ENCODE peak calls at places on chromosome 21, in nine cellular contexts. Z is A673; P is brain microvascular endothelial cell; K is fibroblast of lung; Y is CD8-positive, alpha-beta memory T cell; Q is stomach; R is heart left ventricle; X is aorta; H is mammary epithelial cell. F is an unnamed sample. For H3K36me3, the result is how much of the 10 kb centered on the place peaks cover.

GRCh38 chr21:26804895-26805609 is 40.2 kb downstream of the ADAMTS1 start:
- DNase-seq in R (no peak), K (peak), P (no peak), Z (no peak), Q (no peak), Y (no peak), H (no peak), X (no peak), F (no peak)

GRCh38 chr21:17118638-17119384 is 394.0 kb upstream of the CXADR start:
- DNase-seq in R (no peak), P (no peak), Z (no peak), X (no peak), H (no peak), Q (no peak), Y (no peak), K (no peak), F (peak)

GRCh38 chr21:21973806-21974205 is 975.6 kb downstream of the NCAM2 start:
- DNase-seq in K (peak), Q (no peak), R (no peak), Y (no peak), P (no peak), Z (no peak), H (no peak), X (no peak), F (no peak)

GRCh38 chr21:25191141-25191540 is 416.1 kb downstream of the MRPL39 start:
- DNase-seq in Q (no peak), R (no peak), H (no peak), Z (no peak), X (no peak), Y (no peak), P (no peak), K (no peak), F (no peak)

GRCh38 chr21:26877015-26877414 is 31.8 kb upstream of the ADAMTS1 start:
- DNase-seq in Z (no peak), R (no peak), H (no peak), Y (no peak), X (no peak), P (no peak), Q (no peak), K (no peak), F (no peak)

GRCh38 chr21:27359141-27359540 is 392.3 kb upstream of the ADAMTS5 start:
- DNase-seq in P (no peak), Q (no peak), H (no peak), Z (no peak), R (no peak), K (peak), X (no peak), Y (no peak), F (no peak)

GRCh38 chr21:38938343-38938742 is 132.6 kb downstream of the ETS2 start:
- DNase-seq in K (peak), Q (no peak), X (no peak), P (peak), H (no peak), R (no peak), Z (peak), Y (no peak), F (no peak)

GRCh38 chr21:25501996-25502665 is 105.2 kb downstream of the MRPL39 start:
- DNase-seq in Q (no peak), K (no peak), Y (no peak), Z (no peak), R (no peak), X (no peak), P (no peak), H (peak), F (no peak)

GRCh38 chr21:39630191-39630591 is 17.5 kb downstream of the B3GALT5 start:
- DNase-seq in R (no peak), Z (no peak), Y (no peak), P (peak), H (no peak), Q (no peak), X (no peak), K (peak), F (no peak)

GRCh38 chr21:31203371-31204054 is 140.5 kb downstream of the TIAM1 start:
- DNase-seq in Z (no peak), P (peak), R (no peak), K (peak), X (no peak), Y (no peak), H (peak), Q (no peak), F (no peak)

GRCh38 chr21:31293986-31294385 is 50.1 kb downstream of the TIAM1 start:
- DNase-seq in P (peak), X (no peak), K (peak), Q (no peak), H (peak), R (no peak), Z (peak), Y (no peak), F (no peak)

GRCh38 chr21:31326478-31327247 is 17.4 kb downstream of the TIAM1 start:
- DNase-seq in Q (no peak), P (no peak), H (no peak), Z (no peak), R (no peak), X (no peak), Y (no peak), K (no peak), F (no peak)

DNA sequence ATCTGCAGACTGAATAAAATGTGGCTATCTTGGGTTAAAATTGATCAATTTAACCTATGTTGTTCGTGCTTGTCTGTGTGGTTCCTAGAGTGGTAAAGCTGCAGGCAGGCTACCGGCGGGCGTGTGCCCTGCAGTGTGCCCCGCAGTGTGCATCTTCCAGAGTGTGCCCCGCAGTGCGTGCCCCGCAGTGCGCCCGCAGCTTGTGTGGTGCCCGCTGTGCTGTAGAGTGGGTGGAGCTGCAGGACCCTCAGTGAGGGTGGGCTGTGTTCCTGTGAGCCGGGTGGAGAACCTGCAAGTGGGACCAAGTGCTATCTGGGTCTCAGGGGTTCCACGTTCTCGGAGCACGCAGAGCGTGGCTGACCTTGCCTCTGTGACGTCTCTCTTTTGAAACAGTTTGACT is 10.7 kb downstream of the RRP1 start:
- DNase-seq in X (peak), R (peak), K (no peak), P (no peak), H (no peak), Q (no peak), Z (no peak), Y (no peak), F (no peak)
- H3K36me3 ChIP-seq in X (under half), R (half or more), K (under half), P (half or more), H (under half), Q (half or more), Z (half or more), Y (under half), F (under half)

DNA sequence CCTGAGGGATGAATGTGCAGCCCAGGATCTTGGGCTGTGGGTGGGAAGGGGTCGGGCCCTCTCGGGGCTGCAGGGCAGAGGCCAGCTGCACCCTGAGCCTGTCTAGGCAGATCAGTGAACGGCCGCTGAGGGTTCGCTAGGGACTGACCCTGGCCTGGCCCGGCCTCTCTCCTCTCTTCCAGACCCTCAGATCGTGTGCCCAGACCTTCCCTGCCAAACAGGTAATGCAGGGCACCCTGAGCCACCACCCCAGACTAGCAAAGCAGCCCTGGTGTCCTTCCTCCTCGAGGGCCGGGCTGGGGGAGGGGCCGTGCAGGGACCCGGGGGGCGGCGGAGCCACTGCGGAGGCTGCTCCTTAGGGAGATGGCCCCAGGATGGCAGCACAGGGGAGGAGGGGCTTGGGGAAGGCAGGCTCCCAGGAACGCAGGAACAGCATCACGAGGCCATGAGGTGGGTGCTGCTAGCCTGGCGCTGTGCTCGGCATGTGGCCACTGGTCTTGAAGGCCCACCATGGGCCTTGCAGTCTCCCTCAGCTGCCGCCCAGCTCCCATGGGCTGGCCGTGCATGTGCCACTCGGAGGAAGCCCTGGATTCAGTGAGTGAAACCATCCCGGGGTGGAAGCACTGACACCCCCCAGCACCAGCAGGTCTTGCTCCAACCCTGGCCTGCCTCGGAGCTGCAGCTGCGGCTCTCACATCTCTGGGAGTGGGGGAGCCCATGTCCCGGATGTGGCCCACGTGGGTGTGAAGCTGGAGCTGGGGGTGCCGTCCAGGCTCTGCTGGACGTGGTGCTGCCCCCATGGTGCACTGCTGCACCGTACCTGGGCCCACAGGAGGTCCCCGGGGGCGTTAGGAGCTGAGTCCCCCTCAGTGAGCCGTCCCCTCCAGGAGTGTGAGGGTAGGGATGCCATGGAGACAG is 28.7 kb downstream of the COL6A2 start:
- DNase-seq in Z (no peak), R (peak), Y (peak), K (no peak), X (peak), Q (no peak), H (no peak), P (no peak), F (peak)
- H3K36me3 ChIP-seq in Z (under half), R (under half), Y (under half), K (half or more), X (under half), Q (half or more), H (under half), P (half or more), F (under half)

DNA sequence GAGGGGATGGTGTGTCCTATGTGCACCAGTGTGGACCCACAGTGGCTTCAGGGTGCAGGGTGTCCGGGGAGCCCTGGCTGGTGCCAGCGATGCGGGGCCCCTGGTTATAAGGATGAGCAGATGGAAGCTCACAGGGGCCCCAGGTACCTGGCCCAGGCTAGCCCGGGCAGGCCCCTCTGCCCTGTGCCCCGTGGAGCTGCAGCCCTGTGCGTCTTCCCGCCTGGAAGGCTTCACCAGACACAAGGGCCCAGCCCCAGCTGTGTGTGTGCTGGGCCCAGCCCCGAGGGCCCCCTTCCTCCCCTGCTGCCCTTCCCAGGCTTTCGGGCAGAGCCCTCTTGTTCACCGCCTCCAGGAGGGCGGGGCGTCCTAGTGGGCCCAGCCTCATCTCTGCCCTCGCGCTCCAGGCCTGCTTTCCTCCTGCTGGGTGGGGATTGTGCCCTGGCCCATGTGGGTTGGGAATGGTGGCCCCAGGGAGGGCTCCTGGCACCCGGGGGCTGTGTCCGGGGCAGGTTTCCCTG is 15.9 kb downstream of the PFKL start:
- DNase-seq in P (no peak), X (no peak), H (no peak), Y (no peak), R (no peak), Z (no peak), K (no peak), Q (no peak), F (no peak)
- H3K36me3 ChIP-seq in P (under half), X (under half), H (under half), Y (under half), R (half or more), Z (under half), K (under half), Q (half or more), F (under half)

GRCh38 chr21:32753818-32754610 is 17.5 kb downstream of the PAXBP1 start:
- DNase-seq in H (peak), R (no peak), Q (no peak), X (no peak), P (no peak), K (no peak), Y (no peak), Z (no peak), F (no peak)
- H3K36me3 ChIP-seq in H (under half), R (half or more), Q (half or more), X (under half), P (under half), K (under half), Y (under half), Z (half or more), F (under half)

GRCh38 chr21:35573472-35574389 is 486.6 kb downstream of the SETD4 start:
- DNase-seq in X (no peak), R (no peak), H (no peak), Q (no peak), Y (no peak), P (no peak), K (peak), Z (no peak), F (peak)

GRCh38 chr21:35566874-35567273 is 493.5 kb downstream of the SETD4 start:
- DNase-seq in Q (no peak), Z (no peak), H (no peak), P (no peak), X (no peak), K (no peak), R (no peak), Y (no peak), F (no peak)

GRCh38 chr21:35575280-35575915 is 484.9 kb downstream of the SETD4 start:
- DNase-seq in P (peak), H (peak), R (no peak), Z (no peak), Y (no peak), K (peak), Q (no peak), X (no peak), F (no peak)

GRCh38 chr21:35571910-35572309 is 488.4 kb downstream of the SETD4 start:
- DNase-seq in Q (no peak), Z (no peak), X (no peak), Y (no peak), R (no peak), K (no peak), H (no peak), P (no peak), F (no peak)
- H3K36me3 ChIP-seq in Q (under half), Z (under half), X (under half), Y (under half), R (under half), K (under half), H (under half), P (under half), F (under half)

GRCh38 chr21:46351476-46352155 is 27.7 kb downstream of the PCNT start:
- DNase-seq in R (no peak), P (no peak), K (no peak), Z (no peak), Q (no peak), X (no peak), Y (no peak), H (no peak), F (no peak)
- H3K36me3 ChIP-seq in R (half or more), P (half or more), K (under half), Z (half or more), Q (half or more), X (under half), Y (under half), H (under half), F (under half)

GRCh38 chr21:42279888-42280287 is 35.3 kb downstream of the TFF3 start:
- DNase-seq in Q (no peak), R (no peak), K (no peak), X (no peak), P (no peak), Z (no peak), Y (no peak), H (no peak), F (no peak)

GRCh38 chr21:42281196-42281680 is 34.0 kb downstream of the TFF3 start:
- DNase-seq in H (no peak), K (no peak), P (no peak), Q (no peak), R (no peak), Y (no peak), X (no peak), Z (no peak), F (no peak)

GRCh38 chr21:42282021-42282420 is 33.2 kb downstream of the TFF3 start:
- DNase-seq in Q (no peak), Z (no peak), R (no peak), P (no peak), K (no peak), X (no peak), H (no peak), Y (no peak), F (no peak)

GRCh38 chr21:42279341-42279871 is 35.8 kb downstream of the TFF3 start:
- DNase-seq in H (no peak), Y (no peak), P (no peak), X (no peak), Q (no peak), R (no peak), K (no peak), Z (no peak), F (no peak)

DNA sequence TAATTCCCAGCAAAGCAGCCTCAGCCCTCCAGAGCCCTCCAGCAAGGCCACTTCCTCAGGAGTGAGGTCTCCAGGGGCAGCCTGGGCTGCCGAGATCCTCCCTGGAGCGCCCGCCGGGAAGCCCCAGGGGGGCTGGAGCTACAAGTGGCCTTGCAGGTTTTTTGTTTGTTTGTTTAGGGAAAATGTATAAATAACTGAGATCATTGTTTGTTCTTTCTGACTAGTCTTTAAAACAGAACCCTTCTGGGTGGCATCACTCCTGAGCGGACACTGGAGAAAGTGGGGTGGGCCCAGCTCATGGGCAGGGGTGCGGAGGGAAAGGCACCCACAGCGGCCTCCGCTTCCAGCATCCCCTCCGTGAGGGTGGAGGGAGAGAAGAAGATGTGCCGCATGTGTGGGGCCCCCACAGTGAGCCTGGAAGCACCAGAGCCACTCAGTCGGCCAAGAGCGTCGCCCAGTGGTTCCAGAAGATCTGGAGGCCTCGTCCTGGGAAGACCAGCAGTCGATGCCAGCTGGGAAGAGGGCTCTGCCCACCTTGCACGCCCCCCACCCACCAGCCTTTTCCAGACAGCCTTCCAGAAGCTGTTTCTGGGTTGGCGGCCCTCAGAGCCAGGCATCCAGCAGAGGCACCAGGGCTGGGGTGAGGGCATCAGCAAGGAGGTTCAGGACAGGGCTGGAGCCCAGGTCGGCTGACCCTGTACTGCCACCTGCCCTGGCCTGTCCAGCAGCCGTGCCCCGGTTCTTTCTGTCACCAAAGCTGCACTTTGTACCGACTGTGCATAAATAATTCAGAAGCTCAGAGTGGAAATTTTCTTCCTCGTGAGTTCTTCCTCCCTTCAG is 34.6 kb downstream of the TFF3 start:
- DNase-seq in Z (no peak), Q (no peak), K (no peak), R (no peak), Y (no peak), P (no peak), H (no peak), X (no peak), F (no peak)
- H3K36me3 ChIP-seq in Z (under half), Q (half or more), K (under half), R (under half), Y (under half), P (under half), H (under half), X (under half), F (under half)

GRCh38 chr21:29378814-29379213 is 80.1 kb downstream of the BACH1 start:
- DNase-seq in Z (no peak), Y (no peak), K (peak), H (peak), X (no peak), P (peak), R (no peak), Q (peak), F (no peak)

GRCh38 chr21:29377266-29377665 is 78.5 kb downstream of the BACH1 start:
- DNase-seq in Z (no peak), K (no peak), P (no peak), X (no peak), Y (no peak), R (no peak), Q (no peak), H (no peak), F (no peak)

GRCh38 chr21:29376556-29376955 is 77.8 kb downstream of the BACH1 start:
- DNase-seq in Y (peak), K (peak), X (peak), Z (peak), Q (peak), R (peak), P (peak), H (no peak), F (peak)

GRCh38 chr21:29382029-29382654 is 83.4 kb downstream of the BACH1 start:
- DNase-seq in X (no peak), P (peak), Z (peak), Y (no peak), H (peak), K (peak), Q (no peak), R (no peak), F (no peak)

DNA sequence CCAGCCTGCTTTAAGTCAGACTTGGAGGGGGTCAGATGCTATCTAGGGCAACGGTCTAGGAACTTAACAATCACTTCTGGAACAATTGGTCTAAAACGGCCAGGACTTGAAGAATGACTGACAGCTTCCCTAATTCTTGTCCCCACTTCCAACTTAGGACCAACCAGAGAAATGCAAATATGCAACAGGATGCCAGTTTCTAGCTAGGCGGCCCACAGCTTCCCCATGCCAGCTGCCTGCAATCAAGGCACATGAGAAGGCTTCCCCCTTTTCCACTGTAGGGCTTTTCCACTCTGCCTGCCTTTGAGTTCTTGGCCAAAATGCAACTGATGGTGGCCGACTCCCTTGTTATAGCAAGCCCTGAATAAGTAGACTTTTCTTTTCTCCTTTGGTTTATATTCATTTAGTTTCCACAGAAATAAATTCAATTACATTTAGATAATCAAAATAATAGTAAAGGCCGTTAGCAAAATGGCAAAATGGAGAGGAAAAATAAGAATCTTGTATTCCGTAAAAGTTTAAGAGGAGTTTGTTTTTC is 80.9 kb downstream of the BACH1 start:
- DNase-seq in P (no peak), Q (no peak), R (no peak), K (no peak), H (no peak), Y (no peak), X (peak), Z (no peak), F (no peak)
- H3K36me3 ChIP-seq in P (under half), Q (under half), R (under half), K (under half), H (under half), Y (under half), X (under half), Z (under half), F (under half)

DNA sequence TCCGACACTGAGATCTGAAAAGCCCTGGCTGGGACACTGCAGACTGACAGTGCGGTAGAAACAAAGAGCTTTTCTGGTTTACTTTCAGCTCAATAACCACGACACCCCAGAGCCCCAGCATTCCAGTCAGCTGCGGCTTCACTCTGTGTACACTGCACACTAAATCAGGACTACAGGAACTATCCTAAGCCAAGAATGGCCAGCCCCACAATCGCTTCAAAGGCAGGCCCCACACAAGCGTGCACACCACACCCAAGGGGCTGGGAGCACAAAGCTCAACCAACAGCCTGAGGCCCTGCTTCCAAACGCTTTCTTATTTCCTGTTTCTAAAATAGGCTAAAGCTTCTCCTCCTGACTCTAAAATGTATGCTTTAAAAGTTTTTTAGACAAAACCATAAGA is 28.4 kb downstream of the URB1 start:
- DNase-seq in K (peak), Z (no peak), R (no peak), Q (peak), Y (no peak), X (no peak), H (no peak), P (no peak), F (peak)
- H3K36me3 ChIP-seq in K (under half), Z (half or more), R (half or more), Q (half or more), Y (half or more), X (under half), H (under half), P (half or more), F (under half)

F was measured in testis.